ENCODE peak calls at places on chromosomes 5 and 9, in four cellular contexts. U is GM12878, Q is A549, T is SK-N-SH. C is an unnamed sample.

GRCh38 chr9:95044731-95045508 is 272.6 kb downstream of the FANCC start:
- DNase-seq in T (no peak), U (no peak), Q (peak), C (peak)

GRCh38 chr5:16963821-16964220 is 27.7 kb upstream of the MYO10 start:
- DNase-seq in Q (no peak), T (no peak), U (no peak), C (no peak)

GRCh38 chr5:86979801-86980510 is 287.7 kb upstream of the RASA1 start:
- DNase-seq in Q (peak), U (no peak), T (no peak), C (no peak)

GRCh38 chr9:107644774-107645463 is 155.3 kb upstream of the KLF4 start:
- DNase-seq in T (no peak), Q (no peak), U (no peak), C (no peak)

GRCh38 chr5:77638763-77639451 is 394 bp upstream of the OTP start:
- DNase-seq in Q (peak), U (no peak), T (peak), C (no peak)

GRCh38 chr9:2691212-2691611 is 26.1 kb upstream of the KCNV2 start:
- DNase-seq in U (no peak), Q (no peak), T (no peak), C (no peak)

GRCh38 chr9:5562806-5563416 is 52.6 kb downstream of the PDCD1LG2 start:
- DNase-seq in U (no peak), T (no peak), Q (no peak), C (no peak)

GRCh38 chr9:3157011-3157410 is 313.1 kb upstream of the PUM3 start:
- DNase-seq in Q (no peak), T (no peak), U (no peak), C (no peak)

GRCh38 chr5:851076-851475 is 290 bp upstream of the ZDHHC11 start:
- DNase-seq in T (no peak), U (no peak), Q (no peak), C (no peak)

GRCh38 chr9:90310523-90310879 is 332.1 kb downstream of the DIRAS2 start:
- DNase-seq in T (no peak), Q (no peak), U (no peak), C (no peak)

GRCh38 chr5:4976918-4977317 is 163.2 kb upstream of the ADAMTS16 start:
- DNase-seq in T (no peak), U (no peak), Q (no peak), C (no peak)

GRCh38 chr9:124835026-124835501 is 18.2 kb upstream of the WDR38 start:
- DNase-seq in Q (peak), U (no peak), T (peak), C (peak)

GRCh38 chr5:14714706-14715105 is 50.2 kb downstream of the OTULIN start:
- DNase-seq in T (no peak), U (no peak), Q (no peak), C (no peak)

GRCh38 chr5:114335391-114335790 is 26.5 kb upstream of the KCNN2 start:
- DNase-seq in U (no peak), Q (no peak), T (no peak), C (no peak)

GRCh38 chr5:108074626-108075025 is 307.3 kb downstream of the FBXL17 start:
- DNase-seq in Q (no peak), U (no peak), T (no peak), C (no peak)

GRCh38 chr9:29555452-29555851 is 1982.2 kb upstream of the C9orf72 start:
- DNase-seq in U (no peak), T (no peak), Q (no peak), C (no peak)

GRCh38 chr9:70504814-70505213 is 90.4 kb upstream of the KLF9 start:
- DNase-seq in U (no peak), T (no peak), Q (no peak), C (no peak)

GRCh38 chr9:127450170-127450830 is 906 bp downstream of the RPL12 start:
- DNase-seq in U (no peak), T (no peak), Q (peak), C (peak)

GRCh38 chr9:82695704-82696103 is 367.2 kb downstream of the RASEF start:
- DNase-seq in T (no peak), U (no peak), Q (no peak), C (no peak)

GRCh38 chr5:114782869-114783268 is 386.8 kb downstream of the TRIM36 start:
- DNase-seq in U (no peak), T (peak), Q (peak), C (no peak)

GRCh38 chr5:20041326-20041977 is 53.5 kb upstream of the CDH18 start:
- DNase-seq in U (no peak), Q (no peak), T (no peak), C (no peak)

GRCh38 chr5:74295141-74295540 is 345.4 kb downstream of the ENC1 start:
- DNase-seq in Q (no peak), T (no peak), U (no peak), C (no peak)

GRCh38 chr5:77360381-77360780 is 131.7 kb downstream of the WDR41 start:
- DNase-seq in U (no peak), Q (no peak), T (no peak), C (no peak)

GRCh38 chr5:81165493-81166119 is 67.5 kb upstream of the CKMT2 start:
- DNase-seq in Q (peak), U (no peak), T (peak), C (peak)

GRCh38 chr5:74294231-74294705 is 346.3 kb downstream of the ENC1 start:
- DNase-seq in Q (no peak), U (peak), T (no peak), C (peak)

GRCh38 chr5:174464504-174465165 is 259.7 kb upstream of the MSX2 start:
- DNase-seq in T (no peak), Q (no peak), U (no peak), C (no peak)

GRCh38 chr5:176700239-176700847 is 53.1 kb downstream of the TSPAN17 start:
- DNase-seq in T (peak), U (no peak), Q (peak), C (peak)

GRCh38 chr9:101307041-101307440 is 77.8 kb downstream of the BAAT start:
- DNase-seq in U (no peak), T (no peak), Q (no peak), C (no peak)

GRCh38 chr9:108994695-108995094 is 18.6 kb downstream of the CTNNAL1 start:
- DNase-seq in T (no peak), U (no peak), Q (no peak), C (peak)

GRCh38 chr5:464446-464842 is 21.5 kb downstream of the EXOC3 start:
- DNase-seq in Q (no peak), U (no peak), T (no peak), C (no peak)

GRCh38 chr5:43000198-43000840 is 39.8 kb downstream of the ANXA2R start:
- DNase-seq in U (no peak), Q (peak), T (no peak), C (no peak)

GRCh38 chr9:37667706-37668672 is 17.2 kb downstream of the FRMPD1 start:
- DNase-seq in Q (no peak), T (no peak), U (no peak), C (no peak)

GRCh38 chr9:12916037-12916436 is 141.2 kb downstream of the LURAP1L start:
- DNase-seq in T (no peak), U (no peak), Q (no peak), C (no peak)

GRCh38 chr5:140220698-140221064 is 45.7 kb downstream of the CYSTM1 start:
- DNase-seq in T (no peak), Q (no peak), U (no peak), C (no peak)

GRCh38 chr5:177510567-177511053 is 984 bp upstream of the DOK3 start:
- DNase-seq in T (no peak), Q (no peak), U (no peak), C (no peak)

GRCh38 chr5:127296321-127296720 is 5.7 kb downstream of the MEGF10 start:
- DNase-seq in T (no peak), Q (no peak), U (no peak), C (no peak)

GRCh38 chr5:90356612-90357011 is 52.9 kb downstream of the CETN3 start:
- DNase-seq in U (no peak), T (peak), Q (no peak), C (no peak)

GRCh38 chr5:117533792-117534191 is 959.2 kb upstream of the SEMA6A start:
- DNase-seq in Q (no peak), U (no peak), T (no peak), C (no peak)

DNA sequence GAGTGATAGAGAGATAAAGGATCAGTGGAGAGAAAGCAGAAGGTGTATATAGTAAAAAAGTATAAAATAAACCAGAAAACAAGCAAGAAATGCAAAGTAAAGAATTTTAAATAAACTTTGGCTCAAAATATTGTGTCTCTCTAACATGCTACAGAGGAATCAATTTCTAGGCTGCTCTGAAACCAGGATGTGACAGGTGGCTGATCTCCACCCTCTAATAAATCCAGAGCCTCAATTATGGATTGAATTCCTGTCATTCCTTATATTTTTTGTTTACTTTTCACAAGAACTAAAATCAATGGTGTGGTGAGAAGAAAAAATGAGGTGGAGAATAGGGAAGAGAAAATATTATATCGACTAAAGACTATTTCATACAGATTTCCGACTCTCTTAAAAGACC is 965.1 kb upstream of the SEMA6A start:
- DNase-seq in Q (no peak), U (no peak), T (no peak), C (no peak)
- TF ChIP-seq RCOR1 in Q (no peak), U (no peak), T (no peak), C (no peak)

DNA sequence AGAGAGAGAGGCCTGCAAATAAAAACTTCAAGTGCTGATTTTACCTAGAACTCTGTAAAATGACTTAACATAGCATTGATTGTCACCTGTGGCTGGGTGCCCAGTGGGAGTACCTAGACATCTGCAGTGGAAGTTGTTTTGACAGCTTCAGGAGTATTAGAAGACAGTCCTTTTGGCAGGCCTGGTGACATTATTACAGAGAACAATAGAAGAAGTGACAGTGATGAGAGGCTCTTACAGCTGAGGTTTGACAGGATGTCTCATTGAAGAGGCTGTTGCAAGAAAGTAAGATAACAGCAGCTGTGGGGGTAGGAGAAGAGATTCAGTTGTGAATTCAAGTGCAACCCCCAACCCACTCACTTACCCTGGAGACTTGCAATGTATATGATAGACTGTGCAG is 27.9 kb upstream of the MUSK start:
- DNase-seq in Q (no peak), U (no peak), T (no peak), C (no peak)
- TF ChIP-seq REST in Q (no peak), U (no peak), T (no peak), C (no peak)

DNA sequence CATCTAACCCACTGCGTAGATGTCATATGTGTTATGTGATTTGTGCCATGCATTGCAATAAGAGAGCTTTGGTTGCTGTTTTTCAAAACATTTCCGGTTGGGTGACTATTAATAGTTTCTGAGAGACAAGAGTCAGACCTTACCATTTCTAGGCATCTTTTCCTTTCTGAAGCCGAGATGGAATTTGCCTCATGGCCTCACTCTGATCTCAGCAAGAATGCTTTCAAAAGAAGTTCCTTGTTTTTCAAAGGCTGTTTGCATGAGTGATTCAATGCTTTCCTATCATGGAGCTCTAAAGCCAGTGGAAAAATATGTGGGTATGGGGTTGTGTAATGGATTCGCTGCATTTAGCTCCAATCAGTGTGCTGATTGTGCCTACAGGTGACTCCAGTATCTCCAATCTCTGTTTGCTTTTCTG is 203.1 kb upstream of the PPP1R2B start:
- DNase-seq in T (no peak), U (no peak), Q (peak), C (no peak)
- TF ChIP-seq RCOR1 in T (no peak), U (no peak), Q (no peak), C (no peak)

GRCh38 chr5:10403829-10404228 is 37.9 kb upstream of the ROPN1L start:
- DNase-seq in T (no peak), Q (no peak), U (no peak), C (no peak)
- TF ChIP-seq REST in T (no peak), Q (no peak), U (no peak), C (no peak)

GRCh38 chr5:146751054-146751453 is 127.5 kb downstream of the PPP2R2B start:
- DNase-seq in T (no peak), Q (peak), U (no peak), C (no peak)

GRCh38 chr5:146754621-146755020 is 123.9 kb downstream of the PPP2R2B start:
- DNase-seq in U (no peak), Q (no peak), T (no peak), C (no peak)

GRCh38 chr5:146755781-146756180 is 122.8 kb downstream of the PPP2R2B start:
- DNase-seq in U (no peak), T (no peak), Q (no peak), C (no peak)

GRCh38 chr5:146751781-146752401 is 126.7 kb downstream of the PPP2R2B start:
- DNase-seq in T (no peak), Q (no peak), U (peak), C (no peak)

GRCh38 chr5:146753618-146754123 is 124.9 kb downstream of the PPP2R2B start:
- DNase-seq in Q (no peak), U (no peak), T (no peak), C (no peak)
- TF ChIP-seq RCOR1 in Q (no peak), U (no peak), T (no peak), C (no peak)

GRCh38 chr9:69180670-69181069 is 6.6 kb downstream of the TJP2 start:
- DNase-seq in U (no peak), Q (peak), T (peak), C (peak)
- TF ChIP-seq REST in U (no peak), Q (no peak), T (peak), C (no peak)

GRCh38 chr9:116662633-116663032 is 24.5 kb upstream of the TRIM32 start:
- DNase-seq in U (no peak), Q (no peak), T (no peak), C (no peak)

GRCh38 chr9:116656977-116657376 is 30.1 kb upstream of the TRIM32 start:
- DNase-seq in T (no peak), U (no peak), Q (no peak), C (no peak)

GRCh38 chr9:116663588-116663987 is 23.5 kb upstream of the TRIM32 start:
- DNase-seq in U (no peak), T (no peak), Q (no peak), C (no peak)

GRCh38 chr9:116658265-116658664 is 28.8 kb upstream of the TRIM32 start:
- DNase-seq in Q (no peak), U (no peak), T (no peak), C (no peak)

GRCh38 chr9:116661037-116661954 is 25.8 kb upstream of the TRIM32 start:
- DNase-seq in T (peak), Q (peak), U (peak), C (peak)
- TF ChIP-seq RCOR1 in T (no peak), Q (no peak), U (no peak), C (no peak)

GRCh38 chr5:56608216-56608925 is 207.0 kb upstream of the MAP3K1 start:
- DNase-seq in Q (no peak), T (no peak), U (no peak), C (no peak)

GRCh38 chr5:56607551-56607950 is 207.8 kb upstream of the MAP3K1 start:
- DNase-seq in Q (no peak), U (no peak), T (no peak), C (no peak)

GRCh38 chr5:56606202-56606601 is 209.1 kb upstream of the MAP3K1 start:
- DNase-seq in T (no peak), U (no peak), Q (no peak), C (no peak)

GRCh38 chr5:56610093-56610698 is 205.2 kb upstream of the MAP3K1 start:
- DNase-seq in Q (no peak), T (no peak), U (no peak), C (no peak)

GRCh38 chr5:56607074-56607473 is 208.3 kb upstream of the MAP3K1 start:
- DNase-seq in T (no peak), Q (no peak), U (no peak), C (no peak)
- TF ChIP-seq REST in T (no peak), Q (no peak), U (no peak), C (no peak)

DNA sequence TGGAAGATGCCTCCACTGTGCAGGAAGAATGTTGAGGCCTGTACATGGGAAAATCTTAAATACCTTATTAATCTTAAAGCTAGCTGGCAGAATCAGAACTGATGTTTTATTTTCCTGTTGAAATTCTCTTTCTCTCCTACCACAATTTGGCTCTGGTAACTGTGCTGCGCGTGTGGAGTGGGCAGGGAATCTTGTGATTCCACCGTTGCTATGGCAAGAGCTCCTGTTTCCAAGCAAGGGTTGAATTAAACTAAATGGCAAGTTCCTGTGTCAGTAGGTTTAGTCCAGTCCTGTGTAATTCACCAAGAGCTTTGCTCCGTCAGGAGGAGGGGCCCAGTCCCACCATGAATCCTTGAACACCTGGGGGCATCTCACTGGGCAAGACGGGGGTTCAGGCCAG is 36.4 kb downstream of the NXNL2 start:
- DNase-seq in T (no peak), Q (no peak), U (no peak), C (no peak)
- TF ChIP-seq RCOR1 in T (no peak), Q (no peak), U (no peak), C (no peak)

C was measured in K562.